ENCODE peak calls at places on chromosomes 2 and 18, in six cellular contexts. V, O, K, X, W and C are unnamed samples.

GRCh38 chr18:70337139-70337972 is 48.5 kb downstream of the SOCS6 start:
- DNase-seq in V (no peak), O (no peak), K (peak), X (no peak), W (peak), C (no peak)

GRCh38 chr2:164910091-164910899 is 45.0 kb downstream of the SLC38A11 start:
- DNase-seq in V (no peak), O (no peak), K (no peak), X (no peak), W (peak), C (peak)

GRCh38 chr2:203446071-203446481 is 89.0 kb downstream of the RAPH1 start:
- DNase-seq in V (no peak), O (no peak), K (peak), X (no peak), W (no peak), C (no peak)

GRCh38 chr18:48551100-48551499 is 12.3 kb downstream of the CTIF start:
- DNase-seq in V (no peak), O (no peak), K (no peak), X (no peak), W (no peak), C (no peak)

GRCh38 chr2:174338155-174338495 is 3.4 kb downstream of the SP9 start:
- DNase-seq in V (no peak), O (no peak), K (no peak), X (no peak), W (no peak), C (no peak)

GRCh38 chr2:127365211-127365643 is 22.5 kb downstream of the MAP3K2 start:
- DNase-seq in V (no peak), O (no peak), K (peak), X (no peak), W (peak), C (no peak)

GRCh38 chr18:384897-385296 is 115.6 kb downstream of the COLEC12 start:
- DNase-seq in V (no peak), O (no peak), K (no peak), X (no peak), W (no peak), C (no peak)

GRCh38 chr2:240881913-240882312 is 13.3 kb downstream of the AGXT start:
- DNase-seq in V (no peak), O (no peak), K (no peak), X (peak), W (no peak), C (no peak)

GRCh38 chr2:157898591-157898996 is 22.5 kb upstream of the ACVR1 start:
- DNase-seq in V (no peak), O (no peak), K (peak), X (no peak), W (peak), C (no peak)

GRCh38 chr2:232133078-232133477 is 171.6 kb downstream of the DIS3L2 start:
- DNase-seq in V (no peak), O (no peak), K (no peak), X (no peak), W (no peak), C (no peak)

GRCh38 chr2:113370478-113371091 is 66.9 kb upstream of the ZNG1B start:
- DNase-seq in V (peak), O (peak), K (peak), X (no peak), W (peak), C (peak)

GRCh38 chr2:3266727-3267548 is 110.7 kb downstream of the EIPR1 start:
- DNase-seq in V (no peak), O (no peak), K (no peak), X (no peak), W (no peak), C (no peak)

GRCh38 chr2:58938988-58939387 is 697.9 kb upstream of the FANCL start:
- DNase-seq in V (no peak), O (no peak), K (no peak), X (no peak), W (no peak), C (no peak)